ENCODE peak calls at places on chromosomes 12 and 14, in seven cellular contexts. One of them, this sample, is unnamed.

GRCh38 chr12:10618338-10618987 is 5.1 kb upstream of the MAGOHB start:
- DNase-seq in SK-N-SH: no peak
- DNase-seq in sigmoid colon: no peak
- DNase-seq in K562: no peak
- DNase-seq in esophagus muscularis mucosa: no peak
- DNase-seq in stomach: no peak
- DNase-seq in suprapubic skin: no peak
- DNase-seq in this sample: no peak

GRCh38 chr12:98997-99396 is 32.4 kb downstream of the IQSEC3 start:
- DNase-seq in sigmoid colon: peak
- DNase-seq in esophagus muscularis mucosa: no peak
- DNase-seq in SK-N-SH: no peak
- DNase-seq in stomach: no peak
- DNase-seq in suprapubic skin: no peak
- DNase-seq in K562: peak
- DNase-seq in this sample: no peak

GRCh38 chr14:99507860-99508640 is 26.8 kb downstream of the CCNK start:
- DNase-seq in suprapubic skin: no peak
- DNase-seq in sigmoid colon: no peak
- DNase-seq in esophagus muscularis mucosa: no peak
- DNase-seq in SK-N-SH: no peak
- DNase-seq in K562: no peak
- DNase-seq in stomach: no peak
- DNase-seq in this sample: no peak

GRCh38 chr14:91372680-91373495 is 44.7 kb downstream of the CCDC88C start:
- DNase-seq in SK-N-SH: peak
- DNase-seq in stomach: peak
- DNase-seq in esophagus muscularis mucosa: no peak
- DNase-seq in sigmoid colon: no peak
- DNase-seq in suprapubic skin: no peak
- DNase-seq in K562: no peak
- DNase-seq in this sample: peak

GRCh38 chr14:72804653-72805180 is 89.2 kb downstream of the DPF3 start:
- DNase-seq in suprapubic skin: no peak
- DNase-seq in K562: no peak
- DNase-seq in sigmoid colon: no peak
- DNase-seq in stomach: no peak
- DNase-seq in esophagus muscularis mucosa: no peak
- DNase-seq in SK-N-SH: no peak
- DNase-seq in this sample: no peak

GRCh38 chr14:45793081-45793480 is 540.1 kb upstream of the MIS18BP1 start:
- DNase-seq in SK-N-SH: no peak
- DNase-seq in esophagus muscularis mucosa: no peak
- DNase-seq in K562: no peak
- DNase-seq in suprapubic skin: no peak
- DNase-seq in sigmoid colon: no peak
- DNase-seq in stomach: peak
- DNase-seq in this sample: no peak

GRCh38 chr14:69637503-69638030 is 26.2 kb downstream of the SUSD6 start:
- DNase-seq in K562: peak
- DNase-seq in stomach: no peak
- DNase-seq in suprapubic skin: peak
- DNase-seq in sigmoid colon: peak
- DNase-seq in SK-N-SH: peak
- DNase-seq in esophagus muscularis mucosa: no peak
- DNase-seq in this sample: peak

GRCh38 chr14:74702293-74702692 is 10.6 kb downstream of the AREL1 start:
- DNase-seq in K562: no peak
- DNase-seq in stomach: no peak
- DNase-seq in sigmoid colon: no peak
- DNase-seq in SK-N-SH: no peak
- DNase-seq in esophagus muscularis mucosa: no peak
- DNase-seq in suprapubic skin: no peak
- DNase-seq in this sample: no peak

GRCh38 chr12:26845057-26845666 is 12.2 kb upstream of the ITPR2 start:
- DNase-seq in suprapubic skin: peak
- DNase-seq in esophagus muscularis mucosa: no peak
- DNase-seq in SK-N-SH: peak
- DNase-seq in sigmoid colon: peak
- DNase-seq in stomach: peak
- DNase-seq in K562: no peak
- DNase-seq in this sample: peak

GRCh38 chr12:18970603-18971002 is 158.9 kb upstream of the PLEKHA5 start:
- DNase-seq in SK-N-SH: no peak
- DNase-seq in stomach: no peak
- DNase-seq in suprapubic skin: no peak
- DNase-seq in esophagus muscularis mucosa: no peak
- DNase-seq in sigmoid colon: no peak
- DNase-seq in K562: peak
- DNase-seq in this sample: no peak

GRCh38 chr12:18971932-18972331 is 157.6 kb upstream of the PLEKHA5 start:
- DNase-seq in stomach: no peak
- DNase-seq in suprapubic skin: no peak
- DNase-seq in SK-N-SH: no peak
- DNase-seq in K562: no peak
- DNase-seq in esophagus muscularis mucosa: no peak
- DNase-seq in sigmoid colon: no peak
- DNase-seq in this sample: no peak

GRCh38 chr12:18966927-18967326 is 162.6 kb upstream of the PLEKHA5 start:
- DNase-seq in sigmoid colon: no peak
- DNase-seq in esophagus muscularis mucosa: no peak
- DNase-seq in SK-N-SH: no peak
- DNase-seq in stomach: no peak
- DNase-seq in suprapubic skin: no peak
- DNase-seq in K562: no peak
- DNase-seq in this sample: no peak

GRCh38 chr12:18967814-18968213 is 161.7 kb upstream of the PLEKHA5 start:
- DNase-seq in sigmoid colon: no peak
- DNase-seq in suprapubic skin: no peak
- DNase-seq in SK-N-SH: no peak
- DNase-seq in esophagus muscularis mucosa: no peak
- DNase-seq in K562: no peak
- DNase-seq in stomach: peak
- DNase-seq in this sample: no peak

DNA sequence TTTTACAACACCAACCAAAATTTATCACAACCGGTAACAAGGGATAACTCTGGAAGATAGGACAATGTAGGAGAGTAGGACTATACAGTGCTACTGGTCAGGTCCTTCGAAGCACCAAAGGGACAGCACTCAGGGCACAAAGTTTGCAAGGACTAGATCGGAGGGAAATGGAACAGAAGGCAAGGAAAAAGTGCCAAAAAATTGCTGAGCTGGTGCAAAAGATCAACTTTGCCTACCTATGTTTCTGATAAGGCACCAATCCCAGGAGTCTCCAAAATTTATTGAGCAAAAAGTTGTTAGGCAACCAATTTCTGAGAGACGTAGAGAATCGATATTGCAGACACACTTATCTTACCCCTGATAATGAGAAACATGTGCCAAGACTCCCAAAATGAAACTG is 160.0 kb upstream of the PLEKHA5 start:
- DNase-seq in K562: no peak
- DNase-seq in SK-N-SH: no peak
- DNase-seq in esophagus muscularis mucosa: no peak
- DNase-seq in stomach: no peak
- DNase-seq in sigmoid colon: no peak
- DNase-seq in suprapubic skin: no peak
- DNase-seq in this sample: no peak
- TF ChIP-seq POLR2AphosphoS5 in K562: no peak
- TF ChIP-seq POLR2AphosphoS5 in SK-N-SH: no peak
- TF ChIP-seq POLR2AphosphoS5 in esophagus muscularis mucosa: no peak
- TF ChIP-seq POLR2AphosphoS5 in stomach: no peak
- TF ChIP-seq POLR2AphosphoS5 in sigmoid colon: no peak
- TF ChIP-seq POLR2AphosphoS5 in suprapubic skin: no peak
- TF ChIP-seq POLR2AphosphoS5 in this sample: no peak

GRCh38 chr12:109477963-109478315 is 505 bp downstream of the UBE3B start:
- DNase-seq in suprapubic skin: no peak
- DNase-seq in esophagus muscularis mucosa: no peak
- DNase-seq in K562: no peak
- DNase-seq in sigmoid colon: no peak
- DNase-seq in stomach: no peak
- DNase-seq in SK-N-SH: no peak
- DNase-seq in this sample: no peak

GRCh38 chr12:109475993-109476806 is 900 bp downstream of the KCTD10 start:
- DNase-seq in stomach: no peak
- DNase-seq in suprapubic skin: no peak
- DNase-seq in SK-N-SH: peak
- DNase-seq in K562: no peak
- DNase-seq in sigmoid colon: no peak
- DNase-seq in esophagus muscularis mucosa: no peak
- DNase-seq in this sample: no peak

GRCh38 chr12:109476807-109477184 is 304 bp downstream of the KCTD10 start:
- DNase-seq in sigmoid colon: no peak
- DNase-seq in esophagus muscularis mucosa: no peak
- DNase-seq in SK-N-SH: no peak
- DNase-seq in stomach: no peak
- DNase-seq in suprapubic skin: no peak
- DNase-seq in K562: no peak
- DNase-seq in this sample: no peak

GRCh38 chr12:109475121-109475520 is 2.0 kb downstream of the KCTD10 start:
- DNase-seq in stomach: no peak
- DNase-seq in esophagus muscularis mucosa: no peak
- DNase-seq in K562: no peak
- DNase-seq in SK-N-SH: no peak
- DNase-seq in suprapubic skin: no peak
- DNase-seq in sigmoid colon: no peak
- DNase-seq in this sample: no peak

DNA sequence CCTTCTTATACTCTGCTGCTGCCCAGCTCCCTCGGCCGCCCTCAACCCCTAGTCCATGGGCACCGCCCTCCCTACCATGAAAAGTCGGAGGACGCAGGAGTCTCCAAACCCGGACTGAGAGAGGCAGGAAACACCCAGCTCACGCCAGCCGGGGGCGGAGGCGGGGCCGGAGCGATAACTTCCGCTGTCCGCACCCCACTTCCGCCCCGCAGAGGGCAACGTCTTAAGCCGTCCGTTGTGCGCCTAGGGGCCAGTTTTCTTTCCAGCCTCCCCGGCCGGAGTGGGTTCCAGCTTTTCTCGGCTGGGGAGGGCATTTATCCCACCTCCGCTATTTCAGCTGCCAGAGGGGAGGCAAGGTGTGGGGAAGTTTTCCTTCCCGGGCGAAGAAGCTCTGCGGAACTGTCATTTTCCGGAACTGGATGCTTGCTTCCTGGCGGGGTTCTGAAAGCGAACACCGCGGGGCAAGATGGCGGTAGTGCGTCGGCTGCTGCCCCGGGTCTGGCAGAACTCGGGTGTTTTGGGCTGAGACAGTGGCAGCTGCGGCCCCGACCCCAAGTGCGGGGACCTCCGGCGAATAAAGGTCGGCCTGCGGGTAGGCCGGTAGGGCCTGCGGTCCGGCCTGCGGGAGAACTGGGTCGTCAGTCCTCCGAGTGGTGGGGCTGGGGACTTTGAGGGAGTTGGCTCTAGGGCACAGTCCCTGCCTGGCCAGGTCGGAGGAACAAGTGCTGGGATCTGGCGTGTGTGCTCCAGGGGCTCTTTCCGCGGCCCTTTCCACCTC is at the start of the genes KCTD10 and UBE3B:
- DNase-seq in SK-N-SH: peak
- DNase-seq in K562: peak
- DNase-seq in suprapubic skin: peak
- DNase-seq in esophagus muscularis mucosa: peak
- DNase-seq in sigmoid colon: peak
- DNase-seq in stomach: peak
- DNase-seq in this sample: peak
- H3K4me3 ChIP-seq in SK-N-SH: peak
- H3K4me3 ChIP-seq in K562: peak
- H3K4me3 ChIP-seq in suprapubic skin: peak
- H3K4me3 ChIP-seq in esophagus muscularis mucosa: peak
- H3K4me3 ChIP-seq in sigmoid colon: peak
- H3K4me3 ChIP-seq in stomach: peak
- H3K4me3 ChIP-seq in this sample: peak

DNA sequence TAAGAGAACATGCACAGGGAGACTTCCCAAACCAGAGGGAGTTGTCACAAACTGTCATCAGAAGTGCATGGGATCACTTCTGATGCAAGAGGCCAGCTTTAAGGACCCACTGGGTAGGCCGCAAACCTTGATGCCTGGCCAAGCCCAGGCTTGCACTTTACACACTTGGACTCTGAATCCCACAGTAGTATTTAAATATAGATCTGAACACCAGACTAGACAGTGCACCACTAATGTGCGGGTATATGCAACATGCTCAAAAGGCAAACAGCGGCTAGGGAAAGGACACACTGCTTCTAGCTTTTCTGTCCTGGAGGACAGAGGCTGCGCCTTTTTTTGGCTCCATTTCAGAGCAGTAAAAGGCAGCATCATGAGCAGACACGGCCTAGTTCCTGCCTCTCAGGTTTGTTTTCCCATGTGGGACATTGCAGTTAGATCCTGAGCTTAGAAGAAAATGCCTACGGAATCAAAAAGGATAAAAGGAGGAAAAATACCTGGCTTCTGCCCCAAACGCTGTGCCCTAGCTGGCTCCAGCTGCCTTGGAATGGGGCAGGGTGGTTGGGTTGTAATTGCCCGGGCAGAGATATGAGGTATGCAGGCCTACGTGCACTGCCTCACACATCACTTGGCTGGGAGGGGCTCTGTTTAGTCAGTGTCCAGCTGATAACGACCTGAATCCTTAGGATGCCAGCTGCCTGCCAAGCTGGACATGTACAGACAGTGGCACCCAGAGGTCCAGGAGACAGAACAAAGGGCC is 84.5 kb upstream of the EGLN3 start:
- DNase-seq in sigmoid colon: no peak
- DNase-seq in suprapubic skin: no peak
- DNase-seq in SK-N-SH: peak
- DNase-seq in stomach: peak
- DNase-seq in esophagus muscularis mucosa: no peak
- DNase-seq in K562: no peak
- DNase-seq in this sample: peak
- TF ChIP-seq EP300 in sigmoid colon: no peak
- TF ChIP-seq EP300 in suprapubic skin: no peak
- TF ChIP-seq EP300 in SK-N-SH: no peak
- TF ChIP-seq EP300 in stomach: no peak
- TF ChIP-seq EP300 in esophagus muscularis mucosa: no peak
- TF ChIP-seq EP300 in K562: peak
- TF ChIP-seq EP300 in this sample: no peak

DNA sequence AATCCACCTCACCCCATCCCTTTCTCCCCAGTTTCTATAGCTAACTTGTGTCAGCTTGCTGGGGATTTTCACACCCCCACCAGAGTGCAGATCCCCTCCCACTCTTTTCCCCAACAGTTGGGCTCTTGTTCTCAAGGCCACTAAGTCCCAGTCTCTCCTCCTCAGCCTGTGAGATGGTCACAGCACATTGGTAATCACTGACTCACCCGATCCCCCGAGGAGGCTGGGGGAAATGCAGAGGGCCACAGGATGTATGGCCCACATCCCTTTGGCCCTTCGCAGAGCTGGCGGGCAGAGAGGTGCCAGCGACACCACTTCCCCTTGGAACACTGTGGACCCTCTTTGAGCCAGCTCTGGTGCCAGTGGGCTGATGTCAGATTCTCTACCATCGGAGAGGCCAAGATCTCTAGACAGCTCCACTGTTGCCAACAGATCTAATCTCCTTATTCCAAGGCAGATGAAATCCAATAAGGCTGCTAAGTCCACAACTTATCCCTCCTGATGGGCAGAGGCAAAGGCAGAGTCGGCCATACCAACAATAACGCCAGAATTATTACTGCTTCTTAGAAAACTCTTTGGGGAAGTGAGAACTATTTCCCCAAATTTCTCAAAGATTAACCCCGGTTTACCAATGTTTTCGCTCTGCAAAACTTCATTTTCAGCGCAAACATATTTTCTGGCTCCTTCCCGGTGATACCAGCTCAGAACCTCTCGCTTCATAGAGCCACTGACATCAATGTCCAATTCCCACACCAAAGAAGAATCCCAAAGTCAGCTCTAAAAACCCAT is 1.5 kb downstream of the FMNL3 start:
- DNase-seq in SK-N-SH: peak
- DNase-seq in esophagus muscularis mucosa: no peak
- DNase-seq in suprapubic skin: peak
- DNase-seq in sigmoid colon: peak
- DNase-seq in stomach: no peak
- DNase-seq in K562: no peak
- DNase-seq in this sample: peak
- TF ChIP-seq POLR2AphosphoS5 in SK-N-SH: peak
- TF ChIP-seq POLR2AphosphoS5 in esophagus muscularis mucosa: peak
- TF ChIP-seq POLR2AphosphoS5 in suprapubic skin: no peak
- TF ChIP-seq POLR2AphosphoS5 in sigmoid colon: peak
- TF ChIP-seq POLR2AphosphoS5 in stomach: no peak
- TF ChIP-seq POLR2AphosphoS5 in K562: no peak
- TF ChIP-seq POLR2AphosphoS5 in this sample: no peak